ENCODE peak calls at places on chromosomes 5 and 9, in nine cellular contexts. E is choroid plexus epithelial cell, J is HCT116, N is RWPE1, R is GM06990, K is upper lobe of right lung, I is spleen, G is HFF-Myc, M is MCF 10A. S is an unnamed sample.

GRCh38 chr9:76882686-76883085 is 23.2 kb downstream of the PRUNE2 start:
- DNase-seq in G (no peak), N (no peak), I (no peak), J (no peak), K (no peak), M (no peak), E (no peak), R (peak), S (no peak)

GRCh38 chr5:41334758-41335157 is 121.4 kb upstream of the C6 start:
- DNase-seq in J (no peak), I (no peak), M (peak), N (no peak), K (no peak), G (no peak), R (no peak), E (peak), S (no peak)

GRCh38 chr5:122312670-122312988 is 592 bp downstream of the SNCAIP start:
- DNase-seq in I (peak), K (peak), J (no peak), E (no peak), G (no peak), M (peak), R (peak), N (no peak), S (peak)

GRCh38 chr5:172545291-172545761 is 91.0 kb upstream of the SH3PXD2B start:
- DNase-seq in I (peak), R (no peak), K (peak), J (no peak), M (no peak), E (no peak), N (no peak), G (no peak), S (no peak)

GRCh38 chr9:17531642-17532254 is 47.1 kb upstream of the SH3GL2 start:
- DNase-seq in I (no peak), N (peak), E (peak), R (no peak), J (peak), M (peak), K (no peak), G (peak), S (peak)

GRCh38 chr9:122226758-122227575 is 1.8 kb downstream of the LHX6 start:
- DNase-seq in M (no peak), J (no peak), E (no peak), K (no peak), R (no peak), G (no peak), N (peak), I (no peak), S (no peak)

GRCh38 chr5:16179511-16179935 is at the start of gene MARCHF11:
- DNase-seq in M (no peak), J (no peak), R (no peak), N (no peak), I (no peak), K (no peak), G (no peak), E (no peak), S (peak)

GRCh38 chr9:123548749-123549545 is 192.9 kb downstream of the CRB2 start:
- DNase-seq in I (no peak), G (no peak), K (no peak), M (no peak), N (no peak), E (no peak), R (no peak), J (no peak), S (no peak)

GRCh38 chr9:88818495-88819201 is 172.6 kb upstream of the S1PR3 start:
- DNase-seq in E (peak), R (no peak), J (no peak), G (no peak), N (no peak), I (no peak), K (no peak), M (peak), S (no peak)

GRCh38 chr5:58264276-58264675 is 195.6 kb downstream of the PLK2 start:
- DNase-seq in J (no peak), K (no peak), I (no peak), M (no peak), N (no peak), R (no peak), E (peak), G (no peak), S (no peak)

GRCh38 chr9:127519301-127520166 is 68.2 kb downstream of the LRSAM1 start:
- DNase-seq in J (no peak), R (no peak), G (peak), M (peak), E (peak), N (peak), I (no peak), K (peak), S (no peak)

GRCh38 chr5:164934561-164934960 is 1429.1 kb downstream of the MAT2B start:
- DNase-seq in J (no peak), R (no peak), G (no peak), N (no peak), M (no peak), K (no peak), I (no peak), E (no peak), S (no peak)

GRCh38 chr5:100840769-100841168 is 62.3 kb downstream of the ST8SIA4 start:
- DNase-seq in G (no peak), R (no peak), E (peak), N (no peak), I (no peak), M (no peak), J (no peak), K (no peak), S (no peak)

GRCh38 chr9:109908459-109909390 is 128.7 kb downstream of the PALM2AKAP2 start:
- DNase-seq in M (no peak), I (no peak), J (no peak), G (peak), N (no peak), K (no peak), R (no peak), E (peak), S (no peak)

GRCh38 chr5:67306997-67307580 is 110.5 kb upstream of the CD180 start:
- DNase-seq in I (no peak), N (no peak), M (peak), K (no peak), R (no peak), J (no peak), G (no peak), E (peak), S (no peak)

GRCh38 chr5:164012376-164012775 is 507.0 kb downstream of the MAT2B start:
- DNase-seq in N (no peak), I (no peak), G (no peak), E (no peak), R (no peak), J (no peak), K (no peak), M (no peak), S (no peak)

GRCh38 chr5:143635146-143635752 is 176.7 kb upstream of the HMHB1 start:
- DNase-seq in K (no peak), G (no peak), N (no peak), M (no peak), R (no peak), E (peak), J (no peak), I (no peak), S (no peak)

GRCh38 chr5:181258576-181258975 is 2.4 kb downstream of the TRIM52 start:
- DNase-seq in M (no peak), J (no peak), K (no peak), G (no peak), N (no peak), E (no peak), I (peak), R (no peak), S (no peak)

DNA sequence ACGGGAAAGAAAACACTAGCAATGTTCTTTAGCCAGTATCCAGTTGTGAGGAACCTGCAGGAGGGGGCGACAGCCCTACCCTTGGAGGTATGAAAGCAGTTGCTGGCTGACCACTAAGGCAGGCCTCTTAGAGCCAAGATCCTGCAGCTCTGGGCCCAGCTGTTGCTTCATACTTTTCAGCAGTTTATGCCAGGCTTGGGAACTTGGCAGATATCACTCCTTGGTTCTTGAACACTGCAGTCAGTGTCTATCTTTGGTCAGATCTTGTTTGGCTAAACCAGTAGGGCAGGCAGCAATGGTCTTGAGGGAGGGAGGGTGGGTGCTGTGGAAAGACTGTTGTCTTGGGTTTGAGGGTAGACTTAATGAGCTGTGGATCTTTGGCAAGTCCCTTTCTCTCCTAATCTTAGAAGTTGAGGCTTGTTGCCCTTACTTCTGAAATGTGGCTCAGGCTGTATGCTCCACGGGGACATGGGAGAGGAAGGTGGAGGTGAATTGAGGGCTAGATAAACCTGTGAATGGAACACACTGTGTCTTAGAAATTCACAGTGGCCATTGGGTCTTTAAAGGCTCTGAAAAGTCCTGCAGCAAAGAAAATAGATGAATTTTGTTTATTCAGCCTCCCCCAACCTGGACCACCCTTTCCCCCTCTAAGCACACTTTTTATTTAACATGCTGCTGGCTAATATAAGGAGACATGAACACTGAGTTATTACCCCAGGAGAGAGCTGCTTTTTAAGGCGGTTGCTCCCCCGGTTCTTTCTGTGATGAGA is 37.5 kb downstream of the ZNF618 start:
- DNase-seq in G (no peak), M (no peak), I (no peak), J (no peak), N (no peak), E (peak), R (no peak), K (no peak), S (no peak)
- TF ChIP-seq CTCF in G (no peak), M (no peak), I (no peak), J (no peak), N (no peak), E (no peak), R (no peak), K (no peak), S (no peak)

GRCh38 chr9:26975728-26976707 is 19.8 kb downstream of the IFT74 start:
- DNase-seq in J (peak), M (peak), E (peak), I (no peak), K (no peak), G (no peak), R (no peak), N (no peak), S (no peak)
- TF ChIP-seq CTCF in J (peak), M (peak), E (peak), I (no peak), K (peak), G (peak), R (peak), N (peak), S (no peak)

DNA sequence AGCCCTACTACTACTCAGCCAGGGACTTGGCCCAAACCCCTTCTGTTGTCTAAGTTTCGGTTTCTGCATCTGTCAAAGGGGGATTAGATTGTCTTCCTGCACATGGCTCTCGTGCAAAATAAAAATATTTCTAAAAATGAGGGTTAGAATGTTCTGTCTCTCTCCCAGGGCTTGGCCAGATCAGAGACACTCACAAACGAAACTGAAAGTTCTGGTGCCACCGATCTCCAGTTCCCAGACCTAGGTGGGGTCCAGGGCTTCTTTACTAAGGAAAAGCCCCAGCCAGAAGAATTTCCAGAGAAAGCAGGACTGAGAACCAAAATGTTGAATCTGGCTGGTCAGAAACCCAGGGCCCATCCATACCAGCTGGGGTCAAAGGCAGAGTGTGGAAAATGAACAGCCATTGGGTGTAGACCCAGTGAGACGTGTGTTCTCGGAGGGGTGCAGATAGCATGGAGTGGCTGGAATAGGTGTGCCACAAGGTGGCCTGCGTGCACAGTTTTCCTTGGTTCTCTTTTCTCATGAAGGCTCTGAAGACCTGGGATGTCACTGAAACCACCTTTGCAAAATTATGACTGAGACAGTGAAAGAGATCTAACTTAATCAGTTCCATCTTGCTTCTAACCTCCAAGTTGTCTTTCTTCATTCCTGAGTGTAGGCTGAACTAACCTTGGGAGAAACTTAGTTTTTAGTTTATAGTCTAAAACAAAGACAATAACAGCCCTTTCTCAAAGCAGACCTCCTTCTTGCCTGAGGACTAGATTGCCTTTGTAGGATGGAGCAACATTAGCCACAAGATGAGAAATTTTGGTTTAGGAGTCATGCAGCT is 2.2 kb upstream of the SLC23A1 start:
- DNase-seq in K (peak), R (no peak), M (no peak), I (peak), N (no peak), G (no peak), J (no peak), E (no peak), S (no peak)
- TF ChIP-seq CTCF in K (peak), R (peak), M (no peak), I (no peak), N (no peak), G (no peak), J (peak), E (no peak), S (no peak)

GRCh38 chr9:36258170-36258988 is at the start of gene GNE:
- DNase-seq in R (peak), K (peak), M (peak), J (peak), N (peak), G (peak), E (peak), I (peak), S (peak)

GRCh38 chr9:36264896-36265295 is 6.6 kb upstream of the GNE start:
- DNase-seq in K (no peak), M (no peak), G (no peak), R (no peak), E (no peak), N (no peak), I (no peak), J (no peak), S (no peak)

GRCh38 chr9:36263662-36264061 is 5.4 kb upstream of the GNE start:
- DNase-seq in J (no peak), R (no peak), G (no peak), I (no peak), N (no peak), K (no peak), M (no peak), E (no peak), S (no peak)

GRCh38 chr9:36258989-36259315 is 704 bp upstream of the GNE start:
- DNase-seq in K (no peak), R (no peak), G (no peak), N (no peak), I (no peak), E (no peak), J (no peak), M (peak), S (no peak)
- TF ChIP-seq CTCF in K (no peak), R (no peak), G (no peak), N (no peak), I (no peak), E (no peak), J (no peak), M (no peak), S (no peak)

GRCh38 chr5:136309932-136310598 is 55.3 kb downstream of the TRPC7 start:
- DNase-seq in J (no peak), G (no peak), I (no peak), M (no peak), N (no peak), E (no peak), K (no peak), R (no peak), S (no peak)
- TF ChIP-seq CTCF in J (no peak), G (no peak), I (no peak), M (no peak), N (no peak), E (no peak), K (no peak), R (no peak), S (no peak)

S was measured in endothelial cell.